ENCODE peak calls at places on chromosomes 4 and X, in nine cellular contexts. G is choroid plexus epithelial cell, R is GM13976, U is cardiac muscle cell, L is AG09309, Y is lower leg skin, O is AG10803, J is GM13977, X is RWPE1. A is an unnamed sample.

GRCh38 chrX:54494970-54495813 is 842 bp downstream of the FGD1 start:
- DNase-seq in G (no peak), R (no peak), U (peak; percentile 34), L (no peak), Y (peak; percentile 15), O (peak; percentile 28), J (no peak), X (peak; percentile 19), A (no peak)

GRCh38 chr4:152776352-152776751 is 3.2 kb downstream of the TIGD4 start:
- DNase-seq in G (peak; percentile 45), R (no peak), U (peak; percentile 25), L (no peak), Y (no peak), O (no peak), J (no peak), X (peak; percentile 30), A (no peak)

GRCh38 chr4:77074961-77075855 is 581 bp downstream of the CCNI start:
- DNase-seq in G (peak; percentile 71), R (peak; percentile 81), U (peak; percentile 79), L (no peak), Y (peak; percentile 69), O (peak; percentile 69), J (peak; percentile 83), X (peak; percentile 36), A (peak; percentile 88)

GRCh38 chrX:40244980-40245379 is 147.2 kb upstream of the BCOR start:
- DNase-seq in G (peak; percentile 76), R (no peak), U (peak; percentile 82), L (no peak), Y (no peak), O (no peak), J (no peak), X (no peak), A (no peak)

GRCh38 chr4:61427818-61428495 is 227.8 kb downstream of the ADGRL3 start:
- DNase-seq in G (no peak), R (no peak), U (no peak), L (no peak), Y (no peak), O (no peak), J (no peak), X (no peak), A (no peak)

GRCh38 chr4:184649971-184650855 is 675 bp downstream of the PRIMPOL start:
- DNase-seq in G (peak; percentile 58), R (no peak), U (peak; percentile 45), L (no peak), Y (no peak), O (peak; percentile 43), J (no peak), X (no peak), A (peak; percentile 46)

GRCh38 chrX:132171478-132171877 is 43.7 kb upstream of the FRMD7 start:
- DNase-seq in G (peak; percentile 7), R (no peak), U (peak; percentile 0), L (no peak), Y (no peak), O (no peak), J (no peak), X (no peak), A (peak; percentile 1)

GRCh38 chr4:154024097-154024496 is 235.2 kb upstream of the SFRP2 start:
- DNase-seq in G (peak; percentile 13), R (no peak), U (no peak), L (no peak), Y (no peak), O (no peak), J (no peak), X (no peak), A (peak; percentile 5)

GRCh38 chr4:25107827-25108516 is 52.3 kb downstream of the SEPSECS start:
- DNase-seq in G (no peak), R (peak; percentile 8), U (no peak), L (no peak), Y (no peak), O (no peak), J (no peak), X (no peak), A (no peak)

GRCh38 chr4:128510850-128511249 is 223.2 kb upstream of the PGRMC2 start:
- DNase-seq in G (no peak), R (no peak), U (no peak), L (no peak), Y (no peak), O (no peak), J (no peak), X (no peak), A (no peak)

DNA sequence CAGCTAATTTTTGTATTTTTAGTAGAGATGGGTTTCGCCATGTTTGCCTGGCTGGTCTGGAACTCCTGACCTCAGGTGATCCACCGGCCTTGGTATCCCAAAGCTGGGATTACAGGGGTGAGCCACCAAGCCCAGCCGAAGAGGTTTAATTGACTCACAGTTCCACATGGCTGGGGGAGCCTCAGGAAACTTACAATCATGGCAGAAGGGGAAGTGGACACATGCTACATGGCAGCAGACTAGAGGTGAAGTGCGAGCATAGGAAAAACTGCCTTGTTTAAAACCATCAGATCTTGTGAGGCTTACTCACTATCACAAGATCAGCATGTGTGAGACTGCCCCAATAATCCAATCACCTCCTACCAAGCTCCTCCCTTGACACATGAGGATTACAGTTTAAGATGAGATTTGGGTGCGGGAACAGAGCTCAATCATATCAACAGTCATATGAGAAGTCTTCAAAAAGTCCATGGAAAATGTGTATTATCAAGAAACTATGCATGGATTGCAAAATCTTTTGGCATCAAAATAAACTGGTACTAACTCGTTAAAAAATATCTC is 25.8 kb upstream of the RPL39 start:
- DNase-seq in G (peak; percentile 35), R (no peak), U (no peak), L (no peak), Y (no peak), O (peak; percentile 80), J (no peak), X (no peak), A (no peak)
- TF ChIP-seq CTCF in G (no peak), R (no peak), U (no peak), L (no peak), Y (no peak), O (no peak), J (no peak), X (no peak), A (no peak)

GRCh38 chr4:40651280-40651679 is 21.6 kb upstream of the RBM47 start:
- DNase-seq in G (no peak), R (no peak), U (no peak), L (no peak), Y (no peak), O (no peak), J (no peak), X (no peak), A (no peak)

GRCh38 chr4:40661803-40662202 is 32.1 kb upstream of the RBM47 start:
- DNase-seq in G (no peak), R (no peak), U (no peak), L (no peak), Y (no peak), O (no peak), J (no peak), X (no peak), A (no peak)

GRCh38 chr4:40656221-40656863 is 26.7 kb upstream of the RBM47 start:
- DNase-seq in G (no peak), R (no peak), U (no peak), L (no peak), Y (no peak), O (no peak), J (peak; percentile 35), X (no peak), A (peak; percentile 92)
- TF ChIP-seq CTCF in G (no peak), R (no peak), U (no peak), L (no peak), Y (no peak), O (no peak), J (no peak), X (no peak), A (no peak)

GRCh38 chrX:137565921-137566745 is at the start of gene ZIC3:
- DNase-seq in G (peak; percentile 88), R (no peak), U (peak; percentile 45), L (no peak), Y (peak; percentile 18), O (peak; percentile 0), J (no peak), X (peak; percentile 49), A (no peak)

GRCh38 chrX:137566746-137567473 is 983 bp downstream of the ZIC3 start:
- DNase-seq in G (peak; percentile 64), R (no peak), U (no peak), L (no peak), Y (no peak), O (no peak), J (no peak), X (no peak), A (no peak)

GRCh38 chrX:137563681-137564651 is 2.0 kb upstream of the ZIC3 start:
- DNase-seq in G (peak; percentile 60), R (no peak), U (no peak), L (no peak), Y (no peak), O (no peak), J (no peak), X (no peak), A (no peak)

GRCh38 chrX:137565318-137565904 is 516 bp upstream of the ZIC3 start:
- DNase-seq in G (no peak), R (no peak), U (no peak), L (no peak), Y (no peak), O (no peak), J (no peak), X (no peak), A (no peak)

GRCh38 chrX:137562096-137562495 is 3.8 kb upstream of the ZIC3 start:
- DNase-seq in G (no peak), R (no peak), U (no peak), L (no peak), Y (no peak), O (no peak), J (no peak), X (no peak), A (no peak)
- TF ChIP-seq CTCF in G (no peak), R (no peak), U (no peak), L (no peak), Y (no peak), O (no peak), J (no peak), X (no peak), A (no peak)

GRCh38 chr4:169611157-169611556 is 1.2 kb downstream of the NEK1 start:
- DNase-seq in G (peak; percentile 42), R (no peak), U (no peak), L (no peak), Y (no peak), O (no peak), J (no peak), X (no peak), A (no peak)

GRCh38 chr4:169617306-169617705 is 3.1 kb upstream of the CLCN3 start:
- DNase-seq in G (no peak), R (no peak), U (no peak), L (no peak), Y (no peak), O (no peak), J (no peak), X (no peak), A (no peak)

GRCh38 chr4:169615467-169616106 is 3.2 kb upstream of the NEK1 start:
- DNase-seq in G (peak; percentile 33), R (no peak), U (no peak), L (no peak), Y (no peak), O (peak; percentile 26), J (no peak), X (no peak), A (no peak)

GRCh38 chr4:169612869-169613859 is 781 bp upstream of the NEK1 start:
- DNase-seq in G (peak; percentile 88), R (peak; percentile 66), U (peak; percentile 75), L (peak; percentile 45), Y (peak; percentile 71), O (peak; percentile 70), J (peak; percentile 60), X (peak; percentile 64), A (peak; percentile 79)

GRCh38 chr4:169611991-169612868 is at the start of gene NEK1:
- DNase-seq in G (peak; percentile 91), R (peak; percentile 91), U (peak; percentile 94), L (no peak), Y (peak; percentile 76), O (peak; percentile 82), J (peak; percentile 85), X (peak; percentile 84), A (peak; percentile 93)
- TF ChIP-seq CTCF in G (peak; percentile 3), R (no peak), U (no peak), L (no peak), Y (no peak), O (peak; percentile 5), J (no peak), X (no peak), A (no peak)